ENCODE peak calls at places on chromosomes 16 and 17, in nine cellular contexts. X is neural progenitor cell, R is GM23248, O is MM.1S, G is HCT116, I is hepatocyte, Q is PC-3, F is SK-N-SH, S is GM23338. D is an unnamed sample.

GRCh38 chr16:58205276-58206036 is 7.5 kb upstream of the CSNK2A2 start:
- DNase-seq in X (no peak), R (no peak), O (no peak), G (no peak), I (no peak), Q (no peak), F (no peak), S (peak), D (no peak)

GRCh38 chr17:27414686-27415085 is 41.6 kb upstream of the KSR1 start:
- DNase-seq in X (no peak), R (no peak), O (no peak), G (no peak), I (no peak), Q (no peak), F (no peak), S (no peak), D (no peak)

GRCh38 chr17:7858487-7858832 is 657 bp downstream of the CYB5D1 start:
- DNase-seq in X (peak), R (peak), O (peak), G (no peak), I (peak), Q (peak), F (no peak), S (peak), D (peak)

GRCh38 chr16:74049027-74049426 is 247.6 kb upstream of the PSMD7 start:
- DNase-seq in X (no peak), R (no peak), O (no peak), G (no peak), I (no peak), Q (no peak), F (no peak), S (no peak), D (no peak)

GRCh38 chr17:63446218-63446980 is at the start of gene CYB561:
- DNase-seq in X (peak), R (peak), O (peak), G (peak), I (peak), Q (peak), F (peak), S (peak), D (no peak)

GRCh38 chr16:27169511-27170071 is 33.7 kb upstream of the KDM8 start:
- DNase-seq in X (peak), R (peak), O (peak), G (no peak), I (peak), Q (peak), F (peak), S (peak), D (peak)

GRCh38 chr17:81931557-81932332 is 4.2 kb upstream of the MAFG start:
- DNase-seq in X (no peak), R (no peak), O (no peak), G (no peak), I (no peak), Q (no peak), F (no peak), S (no peak), D (no peak)

GRCh38 chr17:57257911-57258885 is 1.9 kb downstream of the MSI2 start:
- DNase-seq in X (peak), R (peak), O (no peak), G (no peak), I (no peak), Q (peak), F (no peak), S (peak), D (peak)

GRCh38 chr17:73064084-73064938 is 28.2 kb downstream of the SLC39A11 start:
- DNase-seq in X (peak), R (no peak), O (no peak), G (no peak), I (no peak), Q (no peak), F (peak), S (no peak), D (no peak)

GRCh38 chr16:4290236-4290830 is 17.5 kb upstream of the TFAP4 start:
- DNase-seq in X (no peak), R (peak), O (no peak), G (peak), I (peak), Q (peak), F (peak), S (peak), D (no peak)

GRCh38 chr16:3829631-3830536 is 50.6 kb downstream of the CREBBP start:
- DNase-seq in X (no peak), R (no peak), O (no peak), G (no peak), I (no peak), Q (no peak), F (no peak), S (no peak), D (no peak)

GRCh38 chr16:5377280-5377898 is 279.8 kb upstream of the EEF2KMT start:
- DNase-seq in X (no peak), R (no peak), O (no peak), G (no peak), I (no peak), Q (no peak), F (no peak), S (no peak), D (no peak)

GRCh38 chr17:63740464-63741181 is 976 bp downstream of the STRADA start:
- DNase-seq in X (no peak), R (peak), O (peak), G (no peak), I (peak), Q (peak), F (peak), S (no peak), D (peak)

GRCh38 chr17:77322534-77323412 is 182.0 kb downstream of the SEC14L1 start:
- DNase-seq in X (peak), R (peak), O (no peak), G (peak), I (peak), Q (peak), F (peak), S (no peak), D (peak)

GRCh38 chr17:81323411-81323868 is 28.3 kb upstream of the SLC38A10 start:
- DNase-seq in X (no peak), R (peak), O (no peak), G (no peak), I (no peak), Q (no peak), F (peak), S (no peak), D (no peak)

GRCh38 chr17:81828656-81829055 is 4.4 kb downstream of the MCRIP1 start:
- DNase-seq in X (no peak), R (no peak), O (no peak), G (no peak), I (no peak), Q (no peak), F (no peak), S (no peak), D (no peak)

GRCh38 chr17:76627510-76627909 is 16.0 kb downstream of the ST6GALNAC1 start:
- DNase-seq in X (no peak), R (no peak), O (no peak), G (no peak), I (no peak), Q (no peak), F (no peak), S (no peak), D (no peak)

GRCh38 chr17:19520641-19521040 is 13.0 kb upstream of the SLC47A1 start:
- DNase-seq in X (no peak), R (no peak), O (no peak), G (no peak), I (no peak), Q (no peak), F (no peak), S (no peak), D (no peak)
- TF ChIP-seq EZH2phosphoT487 in X (no peak), R (no peak), O (no peak), G (no peak), I (no peak), Q (no peak), F (no peak), S (no peak), D (no peak)

DNA sequence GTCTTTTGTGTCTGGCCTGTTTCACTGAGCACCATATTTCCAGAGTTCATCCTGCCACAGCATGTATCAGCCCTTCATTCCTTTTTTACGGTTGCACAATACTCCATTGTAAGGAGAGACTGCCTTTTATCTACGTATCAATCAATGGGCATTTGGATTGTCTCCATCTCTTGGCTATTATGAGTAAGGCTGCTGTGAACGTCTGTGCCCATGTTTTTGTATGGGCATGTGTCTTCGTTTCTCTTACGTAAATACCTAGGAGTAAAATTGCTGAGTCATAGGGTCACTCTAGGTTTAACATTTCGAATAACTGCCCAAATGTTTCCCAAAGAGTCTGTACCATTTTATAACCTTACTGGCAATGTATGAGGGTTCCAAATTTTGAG is 202.8 kb upstream of the FOXF1 start:
- DNase-seq in X (no peak), R (peak), O (no peak), G (peak), I (no peak), Q (peak), F (no peak), S (no peak), D (no peak)
- TF ChIP-seq EZH2phosphoT487 in X (no peak), R (no peak), O (no peak), G (no peak), I (no peak), Q (no peak), F (no peak), S (no peak), D (no peak)

DNA sequence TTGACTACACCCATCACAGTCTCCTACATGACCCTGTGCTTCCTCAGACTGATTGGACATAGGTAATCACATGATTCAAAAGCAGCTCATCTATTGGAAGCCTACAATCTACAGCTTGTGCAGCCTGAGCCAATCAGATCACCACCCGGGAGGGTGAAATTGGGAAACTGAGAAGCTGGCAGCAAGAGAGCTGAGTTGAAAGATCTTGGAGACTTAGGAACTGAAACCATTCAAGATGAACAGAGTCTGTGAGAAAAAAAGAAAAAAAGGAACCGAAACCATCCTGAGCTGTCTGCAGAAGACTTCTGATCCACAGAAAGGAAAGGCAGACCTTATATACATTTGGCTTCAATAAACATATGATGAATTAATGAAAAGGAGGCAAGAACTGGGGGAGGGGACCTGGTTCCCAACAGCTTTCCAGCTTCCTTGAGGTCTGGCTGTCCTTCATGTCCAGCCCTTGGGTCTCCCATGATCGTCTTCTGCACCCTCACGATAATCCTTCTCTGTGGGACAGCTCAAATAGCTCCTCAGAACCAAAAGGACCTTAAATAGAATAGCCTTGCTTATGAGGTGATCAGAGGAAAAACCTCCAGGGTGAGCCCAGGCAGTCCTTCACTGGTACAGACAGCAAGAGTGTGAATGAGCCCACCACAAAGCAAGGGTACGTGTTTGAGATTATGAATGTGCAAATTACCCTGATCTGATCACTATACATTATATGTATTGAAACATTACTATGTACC is 32.6 kb downstream of the PLXDC1 start:
- DNase-seq in X (no peak), R (no peak), O (peak), G (no peak), I (no peak), Q (no peak), F (no peak), S (no peak), D (peak)
- TF ChIP-seq EZH2phosphoT487 in X (no peak), R (no peak), O (no peak), G (no peak), I (no peak), Q (no peak), F (no peak), S (no peak), D (no peak)

DNA sequence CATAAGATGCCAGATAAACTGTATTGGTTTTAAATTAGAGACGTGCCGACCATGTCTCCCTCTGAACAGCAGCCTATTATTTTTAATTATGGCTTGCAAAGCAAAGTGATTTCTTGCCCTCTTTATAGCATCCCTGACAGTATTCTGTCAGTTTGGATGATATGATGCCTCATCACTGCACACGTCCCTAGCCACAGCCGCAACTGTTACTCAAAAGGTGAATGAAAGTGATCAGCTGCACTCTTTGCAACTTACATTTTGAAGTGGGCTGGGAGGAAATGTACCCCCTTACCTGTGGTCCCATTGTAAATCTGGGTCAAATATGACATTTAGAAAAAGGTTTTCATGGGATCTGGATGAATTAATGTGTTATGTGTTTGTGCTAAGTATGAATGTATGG is 389.9 kb downstream of the MAF start:
- DNase-seq in X (no peak), R (no peak), O (no peak), G (no peak), I (no peak), Q (no peak), F (no peak), S (no peak), D (no peak)
- TF ChIP-seq EZH2phosphoT487 in X (no peak), R (no peak), O (no peak), G (no peak), I (no peak), Q (no peak), F (no peak), S (no peak), D (no peak)

DNA sequence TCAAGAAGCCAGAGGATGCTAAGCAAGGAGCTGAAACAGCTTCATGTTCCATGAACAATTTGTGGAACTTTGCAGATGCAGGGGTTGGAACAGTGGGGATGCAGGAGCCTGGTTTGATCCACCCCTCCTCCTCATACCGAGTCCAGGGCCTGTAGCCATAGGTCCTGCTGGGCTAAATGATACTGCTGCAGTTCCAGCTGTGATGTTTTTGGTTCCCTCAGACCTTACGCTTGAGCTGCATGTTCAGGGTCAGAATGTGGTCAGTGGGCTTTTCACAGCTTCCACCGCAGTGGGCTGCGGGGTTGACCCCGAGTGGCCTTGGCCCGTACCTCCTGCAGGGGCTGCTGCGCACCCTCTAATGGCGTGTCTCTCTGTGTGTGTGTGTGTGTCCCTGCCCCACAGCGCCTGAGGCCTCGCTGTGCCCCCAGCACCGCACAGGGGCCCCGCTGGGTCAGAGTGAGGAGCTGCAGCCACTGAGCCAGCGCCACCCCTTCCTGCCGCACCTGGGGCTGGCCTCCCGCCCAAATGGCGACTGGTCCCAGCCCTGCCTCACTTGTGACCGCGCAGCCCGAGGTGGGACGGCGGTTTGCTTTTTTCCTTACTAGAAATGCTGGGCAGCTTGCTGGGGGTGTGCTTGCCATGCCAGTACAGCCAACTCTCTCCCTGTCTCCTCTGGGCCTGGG is 48.2 kb downstream of the EPN2 start:
- DNase-seq in X (no peak), R (no peak), O (no peak), G (no peak), I (no peak), Q (no peak), F (no peak), S (no peak), D (no peak)
- TF ChIP-seq EZH2phosphoT487 in X (no peak), R (no peak), O (no peak), G (no peak), I (no peak), Q (no peak), F (no peak), S (no peak), D (no peak)

GRCh38 chr17:33292981-33293867 is at the start of gene ASIC2:
- DNase-seq in X (peak), R (peak), O (no peak), G (no peak), I (peak), Q (peak), F (peak), S (peak), D (no peak)
- TF ChIP-seq EZH2phosphoT487 in X (no peak), R (no peak), O (no peak), G (no peak), I (no peak), Q (no peak), F (no peak), S (no peak), D (no peak)

DNA sequence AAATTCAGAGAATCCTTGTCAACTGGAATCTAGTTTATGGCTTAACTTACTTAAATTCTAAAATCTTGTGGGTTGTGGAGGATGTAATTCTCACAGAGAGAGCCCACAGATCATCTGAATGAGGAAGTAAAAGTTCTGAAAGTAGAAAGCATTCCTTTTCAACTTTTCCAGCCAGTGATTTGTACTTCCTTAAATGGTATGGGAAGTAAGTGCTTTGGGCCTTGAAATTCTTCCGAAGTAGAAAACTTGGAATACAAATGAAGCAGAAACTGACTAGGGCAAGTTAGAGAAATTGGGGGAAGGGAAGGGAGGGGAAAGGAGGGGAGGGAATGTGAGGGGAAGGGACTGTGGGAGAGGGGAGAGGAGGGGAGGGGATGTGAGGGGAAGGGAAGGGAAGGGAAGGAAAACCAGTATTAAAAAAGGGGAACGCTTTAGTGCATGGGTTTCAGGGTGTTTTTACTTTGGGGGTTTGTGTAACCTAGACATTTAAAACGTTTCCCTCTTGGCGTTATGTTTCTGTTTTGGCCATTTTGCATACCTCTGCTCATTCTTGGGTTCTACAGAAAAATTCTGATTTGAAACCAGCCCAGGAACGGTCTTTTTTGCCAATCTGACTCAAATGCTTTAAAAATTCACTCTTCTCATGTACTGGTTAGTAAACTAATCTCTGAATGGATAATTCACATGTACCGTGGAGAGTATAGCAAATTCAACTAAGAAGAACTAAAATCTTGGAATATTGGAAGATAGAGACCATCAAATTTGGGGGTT is 15.5 kb upstream of the SNTB2 start:
- DNase-seq in X (no peak), R (peak), O (no peak), G (no peak), I (no peak), Q (no peak), F (no peak), S (peak), D (no peak)
- TF ChIP-seq EZH2phosphoT487 in X (no peak), R (no peak), O (no peak), G (no peak), I (no peak), Q (no peak), F (no peak), S (no peak), D (no peak)